ENCODE peak calls at places on chromosomes 1 and 21, in four cellular contexts. I is HepG2, G is GM12878, W is K562. J is an unnamed sample.

GRCh38 chr1:85801520-85801919 is 93.3 kb upstream of the ZNHIT6 start:
- DNase-seq in I (no peak), G (no peak), W (no peak), J (no peak)

GRCh38 chr1:85137660-85138059 is 63.2 kb downstream of the SYDE2 start:
- DNase-seq in I (peak; percentile 53), G (no peak), W (no peak), J (no peak)

GRCh38 chr1:2404890-2405511 is 7.4 kb downstream of the PEX10 start:
- DNase-seq in I (no peak), G (no peak), W (no peak), J (no peak)

GRCh38 chr1:57058652-57059501 is 93.1 kb upstream of the C8B start:
- DNase-seq in I (peak; percentile 7), G (no peak), W (no peak), J (no peak)

GRCh38 chr1:166307261-166308188 is 140.7 kb upstream of the FAM78B start:
- DNase-seq in I (no peak), G (no peak), W (no peak), J (no peak)

GRCh38 chr1:60924964-60925798 is 157.2 kb upstream of the NFIA start:
- DNase-seq in I (no peak), G (no peak), W (peak; percentile 45), J (no peak)

GRCh38 chr1:174643206-174643605 is 195.4 kb downstream of the GPR52 start:
- DNase-seq in I (no peak), G (no peak), W (no peak), J (no peak)

GRCh38 chr1:160352555-160352954 is 9.4 kb downstream of the NCSTN start:
- DNase-seq in I (no peak), G (no peak), W (no peak), J (no peak)

DNA sequence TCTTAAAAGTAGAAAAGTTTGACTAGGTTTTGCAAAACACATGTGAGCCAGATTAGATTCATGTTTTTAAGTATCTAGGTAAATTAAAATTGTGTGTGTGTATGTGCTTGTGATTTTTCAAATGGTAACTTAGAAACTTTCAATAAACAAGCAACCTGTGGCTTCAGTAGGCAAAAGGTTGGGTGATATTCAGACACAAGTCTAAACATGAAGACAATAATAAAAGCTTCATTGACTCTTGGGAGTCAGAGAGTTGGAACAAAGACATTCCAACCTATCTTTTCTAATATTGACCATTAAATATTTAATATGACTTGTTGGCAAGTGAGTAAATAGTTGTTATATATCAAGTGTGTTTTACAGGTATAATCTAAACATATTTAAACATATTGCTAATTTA is 1049.6 kb upstream of the ADGRL4 start:
- DNase-seq in I (no peak), G (no peak), W (no peak), J (no peak)
- TF ChIP-seq MYC in I (no peak), G (no peak), W (no peak), J (no peak)

GRCh38 chr1:1204425-1204920 is 1.9 kb downstream of the TNFRSF18 start:
- DNase-seq in I (no peak), G (no peak), W (no peak), J (no peak)
- H3K4me1 ChIP-seq in I (peaks cover 15% of the 10 kb centered on the region), G (peaks cover 28% of the 10 kb centered on the region), W (peaks cover 13% of the 10 kb centered on the region), J (no peaks in the 10 kb centered on the region)

GRCh38 chr1:206435450-206435849 is 34.8 kb upstream of the IKBKE start:
- DNase-seq in I (no peak), G (no peak), W (no peak), J (no peak)
- H3K36me3 ChIP-seq in I (peaks cover 18% of the 10 kb centered on the region), G (no peaks in the 10 kb centered on the region), W (peaks cover 26% of the 10 kb centered on the region), J (peaks cover 15% of the 10 kb centered on the region)

GRCh38 chr21:36097427-36098230 is 27.8 kb downstream of the CBR1 start:
- DNase-seq in I (no peak), G (peak; percentile 55), W (no peak), J (peak; percentile 50)

GRCh38 chr21:36096398-36097290 is 26.8 kb downstream of the CBR1 start:
- DNase-seq in I (no peak), G (no peak), W (no peak), J (no peak)

GRCh38 chr21:36103434-36103833 is 31.4 kb upstream of the CBR3 start:
- DNase-seq in I (no peak), G (no peak), W (no peak), J (no peak)

GRCh38 chr21:36100971-36101641 is 31.3 kb downstream of the CBR1 start:
- DNase-seq in I (no peak), G (no peak), W (no peak), J (no peak)

DNA sequence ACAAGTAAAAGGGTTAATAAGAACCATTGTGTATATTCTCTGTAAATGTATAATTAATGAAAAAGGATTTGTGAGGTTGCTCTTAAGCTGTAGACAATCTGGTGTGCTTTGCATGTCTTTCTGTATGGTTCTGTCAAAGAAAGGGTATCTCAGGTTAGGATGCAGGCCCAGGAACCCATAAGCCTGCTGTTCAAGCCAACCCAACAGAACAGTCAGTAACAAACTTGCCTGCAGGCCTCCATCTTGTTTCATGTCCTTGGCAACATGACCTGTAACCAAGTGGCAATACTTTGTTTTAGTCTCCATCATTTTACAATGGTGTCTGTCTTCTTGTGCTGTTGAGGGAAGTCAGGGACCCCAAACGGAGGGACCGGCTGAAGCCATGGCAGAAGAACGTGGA is 29.2 kb downstream of the CBR1 start:
- DNase-seq in I (no peak), G (no peak), W (no peak), J (no peak)
- TF ChIP-seq MYC in I (no peak), G (no peak), W (no peak), J (no peak)

DNA sequence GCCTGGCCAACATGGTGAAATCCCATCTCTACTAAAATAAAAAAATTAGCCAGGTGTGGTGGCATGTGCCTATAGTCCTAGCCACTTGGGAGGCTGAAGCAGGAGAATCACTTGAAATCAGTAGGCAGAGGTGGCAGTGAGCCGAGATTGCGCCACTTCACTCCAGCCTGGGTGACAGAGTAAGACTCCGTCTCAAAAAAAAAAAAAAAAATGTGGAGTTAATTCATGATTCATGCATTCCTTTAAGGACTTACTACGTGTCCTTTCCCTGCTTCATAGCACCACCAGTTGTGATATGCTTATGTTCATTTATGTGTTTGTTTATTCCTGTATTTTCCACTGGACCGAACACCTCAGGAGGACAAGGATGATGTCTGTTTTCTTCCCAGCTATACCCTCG is 12.7 kb upstream of the PRELP start:
- DNase-seq in I (no peak), G (no peak), W (no peak), J (no peak)
- H3K4me1 ChIP-seq in I (no peaks in the 10 kb centered on the region), G (no peaks in the 10 kb centered on the region), W (no peaks in the 10 kb centered on the region), J (no peaks in the 10 kb centered on the region)

DNA sequence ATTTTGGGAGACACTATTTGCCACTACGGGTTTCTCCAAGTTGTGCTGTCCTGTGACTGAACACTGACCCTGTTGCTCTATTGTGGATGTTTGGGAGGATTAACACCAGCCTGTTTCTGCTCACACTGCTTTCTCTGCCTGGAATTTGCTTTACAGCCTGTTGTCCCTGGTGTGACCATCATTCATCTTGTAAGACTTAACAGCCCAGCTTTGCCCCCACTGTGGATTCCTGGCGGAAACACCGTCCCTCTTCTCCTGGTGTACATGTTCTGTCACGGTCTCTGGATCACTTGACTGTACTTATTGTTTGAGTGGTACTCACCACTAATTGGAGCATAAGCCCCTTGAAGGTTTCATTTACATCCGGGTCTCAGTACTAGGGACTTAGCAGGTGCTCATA is 32.2 kb downstream of the VANGL1 start:
- DNase-seq in I (no peak), G (no peak), W (no peak), J (no peak)
- H3K36me3 ChIP-seq in I (peaks cover 2% of the 10 kb centered on the region), G (no peaks in the 10 kb centered on the region), W (peaks cover 41% of the 10 kb centered on the region), J (no peaks in the 10 kb centered on the region)

GRCh38 chr1:84078108-84078823 is 65.8 kb upstream of the PRKACB start:
- DNase-seq in I (no peak), G (no peak), W (peak; percentile 15), J (peak; percentile 35)

GRCh38 chr1:84086189-84086588 is 57.9 kb upstream of the PRKACB start:
- DNase-seq in I (no peak), G (no peak), W (no peak), J (no peak)

GRCh38 chr1:84086616-84087015 is 57.5 kb upstream of the PRKACB start:
- DNase-seq in I (no peak), G (no peak), W (no peak), J (no peak)

GRCh38 chr1:84078824-84079167 is 65.3 kb upstream of the PRKACB start:
- DNase-seq in I (no peak), G (no peak), W (no peak), J (no peak)

GRCh38 chr1:84083321-84083720 is 60.8 kb upstream of the PRKACB start:
- DNase-seq in I (no peak), G (no peak), W (no peak), J (no peak)
- TF ChIP-seq MYC in I (no peak), G (no peak), W (no peak), J (no peak)

GRCh38 chr1:206963119-206963712 is 7.0 kb downstream of the FCAMR start:
- DNase-seq in I (no peak), G (no peak), W (no peak), J (no peak)

GRCh38 chr1:206963740-206964139 is 6.5 kb downstream of the FCAMR start:
- DNase-seq in I (no peak), G (no peak), W (no peak), J (no peak)

GRCh38 chr1:206961668-206962067 is 8.6 kb downstream of the FCAMR start:
- DNase-seq in I (no peak), G (no peak), W (no peak), J (no peak)

GRCh38 chr1:206960676-206961386 is 9.4 kb downstream of the FCAMR start:
- DNase-seq in I (peak; percentile 47), G (no peak), W (peak; percentile 68), J (no peak)

DNA sequence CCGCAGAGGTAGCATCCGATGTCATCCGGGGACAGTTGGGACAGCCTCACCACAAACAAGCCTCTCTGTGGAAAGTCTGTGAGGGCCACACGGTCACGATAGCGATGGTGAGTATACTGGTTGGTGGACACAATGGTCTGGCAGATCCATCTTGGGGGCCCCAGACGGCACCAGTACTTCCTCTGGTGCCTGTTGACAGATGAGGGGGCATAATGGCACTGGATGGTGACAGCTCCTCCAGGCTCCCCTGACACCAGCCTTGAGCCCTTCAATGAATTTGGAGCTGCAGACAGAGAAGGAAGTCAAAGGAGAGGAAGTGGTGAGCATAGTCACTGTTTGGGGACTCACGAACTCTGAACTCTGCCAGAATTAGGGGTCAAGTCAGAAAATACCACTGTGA is 8.0 kb downstream of the FCAMR start:
- DNase-seq in I (no peak), G (no peak), W (no peak), J (no peak)
- H3K4me1 ChIP-seq in I (peaks cover 42% of the 10 kb centered on the region), G (peaks cover 7% of the 10 kb centered on the region), W (peaks cover 3% of the 10 kb centered on the region), J (no peaks in the 10 kb centered on the region)